ENCODE peak calls at places on chromosomes 16 and 17, in four cellular contexts. One of them, this sample, is unnamed.

GRCh38 chr17:1557355-1558095 is 5.1 kb downstream of the PITPNA start:
- DNase-seq in IMR-90: peak
- DNase-seq in H9: no peak
- DNase-seq in PC-3: no peak
- DNase-seq in this sample: no peak

GRCh38 chr16:75555213-75555706 is 792 bp downstream of the TMEM231 start:
- DNase-seq in PC-3: peak
- DNase-seq in IMR-90: peak
- DNase-seq in H9: peak
- DNase-seq in this sample: peak

GRCh38 chr17:73340093-73340596 is 28.3 kb upstream of the CDC42EP4 start:
- DNase-seq in H9: no peak
- DNase-seq in IMR-90: peak
- DNase-seq in PC-3: peak
- DNase-seq in this sample: no peak

GRCh38 chr17:57549996-57550395 is 195.1 kb downstream of the CCDC182 start:
- DNase-seq in H9: no peak
- DNase-seq in IMR-90: no peak
- DNase-seq in PC-3: no peak
- DNase-seq in this sample: no peak

GRCh38 chr17:75524971-75525805 is at the start of gene LLGL2:
- DNase-seq in IMR-90: peak
- DNase-seq in H9: peak
- DNase-seq in PC-3: peak
- DNase-seq in this sample: peak

GRCh38 chr17:29883497-29883896 is 46.5 kb downstream of the SSH2 start:
- DNase-seq in PC-3: no peak
- DNase-seq in IMR-90: peak
- DNase-seq in H9: no peak
- DNase-seq in this sample: no peak

GRCh38 chr16:89434490-89434889 is 55.9 kb downstream of the ANKRD11 start:
- DNase-seq in IMR-90: no peak
- DNase-seq in PC-3: no peak
- DNase-seq in H9: no peak
- DNase-seq in this sample: no peak

GRCh38 chr17:67183531-67183930 is 61.5 kb downstream of the HELZ start:
- DNase-seq in PC-3: no peak
- DNase-seq in H9: no peak
- DNase-seq in IMR-90: no peak
- DNase-seq in this sample: no peak

GRCh38 chr17:74749262-74750038 is 1.0 kb downstream of the NHERF1 start:
- DNase-seq in H9: no peak
- DNase-seq in PC-3: peak
- DNase-seq in IMR-90: no peak
- DNase-seq in this sample: peak

GRCh38 chr16:84396537-84397008 is 28.2 kb downstream of the ATP2C2 start:
- DNase-seq in IMR-90: peak
- DNase-seq in PC-3: peak
- DNase-seq in H9: no peak
- DNase-seq in this sample: peak

GRCh38 chr17:36851230-36851629 is 86.0 kb upstream of the LHX1 start:
- DNase-seq in H9: no peak
- DNase-seq in IMR-90: peak
- DNase-seq in PC-3: peak
- DNase-seq in this sample: no peak

GRCh38 chr17:77314601-77315000 is 173.8 kb downstream of the SEC14L1 start:
- DNase-seq in PC-3: no peak
- DNase-seq in H9: no peak
- DNase-seq in IMR-90: no peak
- DNase-seq in this sample: no peak

GRCh38 chr17:71633391-71633849 is 487.4 kb upstream of the SOX9 start:
- DNase-seq in IMR-90: peak
- DNase-seq in PC-3: peak
- DNase-seq in H9: no peak
- DNase-seq in this sample: no peak

GRCh38 chr17:29126268-29126923 is 53.8 kb downstream of the MYO18A start:
- DNase-seq in H9: no peak
- DNase-seq in PC-3: no peak
- DNase-seq in IMR-90: no peak
- DNase-seq in this sample: no peak

GRCh38 chr17:48505788-48506187 is 25.0 kb downstream of the HOXB1 start:
- DNase-seq in H9: no peak
- DNase-seq in IMR-90: peak
- DNase-seq in PC-3: peak
- DNase-seq in this sample: no peak

GRCh38 chr16:19289805-19290490 is 4.4 kb downstream of the CLEC19A start:
- DNase-seq in H9: peak
- DNase-seq in IMR-90: no peak
- DNase-seq in PC-3: no peak
- DNase-seq in this sample: peak

GRCh38 chr17:63290784-63291183 is 155.3 kb downstream of the CYB561 start:
- DNase-seq in PC-3: peak
- DNase-seq in IMR-90: no peak
- DNase-seq in H9: no peak
- DNase-seq in this sample: no peak

GRCh38 chr16:85017603-85018002 is 6.3 kb upstream of the ZDHHC7 start:
- DNase-seq in IMR-90: no peak
- DNase-seq in PC-3: no peak
- DNase-seq in H9: no peak
- DNase-seq in this sample: no peak

GRCh38 chr16:70588565-70588964 is 57.8 kb upstream of the IL34 start:
- DNase-seq in PC-3: no peak
- DNase-seq in H9: no peak
- DNase-seq in IMR-90: peak
- DNase-seq in this sample: no peak

GRCh38 chr16:73768786-73769203 is 527.8 kb upstream of the PSMD7 start:
- DNase-seq in H9: no peak
- DNase-seq in PC-3: peak
- DNase-seq in IMR-90: no peak
- DNase-seq in this sample: no peak

GRCh38 chr17:80107231-80108021 is 6.0 kb downstream of the GAA start:
- DNase-seq in H9: no peak
- DNase-seq in PC-3: no peak
- DNase-seq in IMR-90: no peak
- DNase-seq in this sample: no peak

GRCh38 chr16:18983565-18984424 is at the start of gene TMC7:
- DNase-seq in IMR-90: peak
- DNase-seq in PC-3: peak
- DNase-seq in H9: peak
- DNase-seq in this sample: peak

GRCh38 chr17:27329146-27329805 is 35.4 kb downstream of the WSB1 start:
- DNase-seq in H9: peak
- DNase-seq in PC-3: no peak
- DNase-seq in IMR-90: no peak
- DNase-seq in this sample: no peak

GRCh38 chr16:14320406-14320805 is 249.3 kb downstream of the MRTFB start:
- DNase-seq in IMR-90: no peak
- DNase-seq in H9: no peak
- DNase-seq in PC-3: no peak
- DNase-seq in this sample: no peak

GRCh38 chr17:55202906-55203305 is 61.9 kb upstream of the HLF start:
- DNase-seq in PC-3: no peak
- DNase-seq in H9: no peak
- DNase-seq in IMR-90: no peak
- DNase-seq in this sample: no peak

GRCh38 chr17:55201609-55201932 is 63.2 kb upstream of the HLF start:
- DNase-seq in IMR-90: no peak
- DNase-seq in PC-3: no peak
- DNase-seq in H9: no peak
- DNase-seq in this sample: peak

GRCh38 chr17:55200904-55201608 is 63.7 kb upstream of the HLF start:
- DNase-seq in H9: no peak
- DNase-seq in PC-3: no peak
- DNase-seq in IMR-90: no peak
- DNase-seq in this sample: no peak

GRCh38 chr17:55198690-55199370 is 65.9 kb upstream of the HLF start:
- DNase-seq in PC-3: no peak
- DNase-seq in H9: no peak
- DNase-seq in IMR-90: no peak
- DNase-seq in this sample: no peak
- H3K4me2 ChIP-seq in PC-3: no peak
- H3K4me2 ChIP-seq in H9: no peak
- H3K4me2 ChIP-seq in IMR-90: no peak
- H3K4me2 ChIP-seq in this sample: no peak

GRCh38 chr16:51103590-51103989 is 47.5 kb downstream of the SALL1 start:
- DNase-seq in IMR-90: no peak
- DNase-seq in H9: no peak
- DNase-seq in PC-3: no peak
- DNase-seq in this sample: no peak

GRCh38 chr16:51095114-51095872 is 55.8 kb downstream of the SALL1 start:
- DNase-seq in H9: no peak
- DNase-seq in IMR-90: no peak
- DNase-seq in PC-3: no peak
- DNase-seq in this sample: no peak

GRCh38 chr16:51095890-51096626 is 55.0 kb downstream of the SALL1 start:
- DNase-seq in IMR-90: no peak
- DNase-seq in H9: no peak
- DNase-seq in PC-3: no peak
- DNase-seq in this sample: no peak

GRCh38 chr16:51097729-51098128 is 53.3 kb downstream of the SALL1 start:
- DNase-seq in H9: no peak
- DNase-seq in PC-3: no peak
- DNase-seq in IMR-90: no peak
- DNase-seq in this sample: no peak
- H3K4me2 ChIP-seq in H9: no peak
- H3K4me2 ChIP-seq in PC-3: no peak
- H3K4me2 ChIP-seq in IMR-90: no peak
- H3K4me2 ChIP-seq in this sample: no peak

DNA sequence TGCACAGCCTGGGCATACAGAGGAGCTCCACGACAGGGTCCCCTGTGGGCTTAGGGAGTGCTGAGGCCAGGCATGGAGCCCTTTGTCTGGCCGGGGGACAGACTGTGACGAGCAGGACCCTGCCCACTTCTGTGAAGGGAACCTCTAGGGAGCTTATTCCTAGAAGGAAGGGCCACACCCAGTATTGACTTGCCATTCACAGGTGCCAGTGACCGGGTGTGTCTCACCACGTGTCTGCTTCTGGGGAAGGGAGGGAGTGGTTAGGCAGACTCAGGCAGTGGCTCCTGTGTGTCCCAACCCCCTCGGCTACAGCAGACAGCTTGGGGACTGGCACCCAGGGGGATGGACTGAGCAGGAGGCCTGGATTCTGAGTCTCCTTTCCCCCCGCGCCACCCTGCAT is 57.2 kb downstream of the SOCS1 start:
- DNase-seq in H9: no peak
- DNase-seq in IMR-90: no peak
- DNase-seq in PC-3: peak
- DNase-seq in this sample: no peak
- H3K4me2 ChIP-seq in H9: no peak
- H3K4me2 ChIP-seq in IMR-90: no peak
- H3K4me2 ChIP-seq in PC-3: peak
- H3K4me2 ChIP-seq in this sample: no peak

DNA sequence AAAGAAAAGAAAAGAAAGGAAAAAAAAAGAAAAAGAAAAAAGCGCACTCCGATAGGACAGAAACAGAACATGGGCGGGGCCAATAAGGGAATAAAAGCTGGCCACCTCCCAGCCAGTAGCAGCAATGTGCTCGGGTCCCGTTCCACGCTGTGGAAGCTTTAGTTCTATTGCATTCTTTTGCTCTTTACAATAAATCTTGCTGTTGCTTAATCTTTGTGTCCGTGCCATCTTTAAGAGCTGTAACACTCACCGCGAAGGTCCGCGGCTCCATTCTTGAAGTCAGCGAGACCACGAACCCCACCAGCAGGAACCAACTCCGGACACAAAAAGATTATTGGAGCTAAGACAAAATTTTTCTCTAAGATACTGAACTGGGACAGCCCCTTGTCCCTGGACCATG is 3.1 kb upstream of the ARL5C start:
- DNase-seq in IMR-90: no peak
- DNase-seq in PC-3: no peak
- DNase-seq in H9: no peak
- DNase-seq in this sample: no peak
- H3K4me2 ChIP-seq in IMR-90: no peak
- H3K4me2 ChIP-seq in PC-3: no peak
- H3K4me2 ChIP-seq in H9: no peak
- H3K4me2 ChIP-seq in this sample: no peak

GRCh38 chr17:41049110-41049509 is 2.0 kb upstream of the KRTAP2-1 start:
- DNase-seq in IMR-90: peak
- DNase-seq in H9: no peak
- DNase-seq in PC-3: peak
- DNase-seq in this sample: no peak
- H3K4me2 ChIP-seq in IMR-90: peak
- H3K4me2 ChIP-seq in H9: no peak
- H3K4me2 ChIP-seq in PC-3: peak
- H3K4me2 ChIP-seq in this sample: no peak

GRCh38 chr16:10579965-10580918 is at the start of gene EMP2:
- DNase-seq in PC-3: peak
- DNase-seq in H9: peak
- DNase-seq in IMR-90: peak
- DNase-seq in this sample: peak
- H3K4me2 ChIP-seq in PC-3: peak
- H3K4me2 ChIP-seq in H9: peak
- H3K4me2 ChIP-seq in IMR-90: peak
- H3K4me2 ChIP-seq in this sample: peak

DNA sequence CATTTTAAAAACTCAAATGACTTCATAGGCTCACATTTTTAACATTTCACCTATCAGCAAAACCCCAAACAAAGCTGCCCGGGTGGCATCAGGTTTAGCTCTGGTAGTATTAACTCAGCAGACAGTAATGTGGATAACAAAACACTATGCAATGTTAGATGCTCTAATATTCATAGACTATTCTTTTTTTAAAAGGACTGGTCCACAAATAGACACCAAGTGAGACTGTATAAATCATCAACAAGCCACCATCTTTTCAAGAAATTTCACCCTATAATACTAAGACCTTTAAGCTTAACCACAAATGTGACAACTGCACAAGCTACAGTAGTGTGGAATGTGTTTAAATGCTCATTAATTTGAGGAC is 20.2 kb downstream of the SNN start:
- DNase-seq in PC-3: no peak
- DNase-seq in H9: no peak
- DNase-seq in IMR-90: no peak
- DNase-seq in this sample: no peak
- H3K4me2 ChIP-seq in PC-3: no peak
- H3K4me2 ChIP-seq in H9: no peak
- H3K4me2 ChIP-seq in IMR-90: no peak
- H3K4me2 ChIP-seq in this sample: no peak

This sample was measured in GM23338.